ENCODE peak calls at places on chromosomes 4 and X, in four cellular contexts. L is testis, K is mammary epithelial cell, O is ovary. Z is an unnamed sample.

GRCh38 chrX:64192673-64193072 is 12.8 kb downstream of the AMER1 start:
- DNase-seq in K (no peak), O (no peak), L (no peak), Z (no peak)

GRCh38 chrX:68878977-68879376 is 50.2 kb downstream of the EFNB1 start:
- DNase-seq in K (peak; percentile 85), O (no peak), L (no peak), Z (no peak)

GRCh38 chr4:64617813-64618212 is 208.6 kb upstream of the TECRL start:
- DNase-seq in K (peak; percentile 4), L (no peak), O (no peak), Z (no peak)

GRCh38 chrX:115602729-115603389 is 41.9 kb downstream of the PLS3 start:
- DNase-seq in L (no peak), O (no peak), K (no peak), Z (no peak)

GRCh38 chrX:39689374-39690104 is 408.2 kb downstream of the BCOR start:
- DNase-seq in O (no peak), K (no peak), L (no peak), Z (no peak)

GRCh38 chr4:126969360-126969759 is 663.4 kb upstream of the INTU start:
- DNase-seq in L (no peak), O (no peak), K (no peak), Z (no peak)

GRCh38 chrX:24260827-24261550 is 52.9 kb downstream of the SUPT20HL2 start:
- DNase-seq in O (no peak), K (no peak), L (peak; percentile 54), Z (peak; percentile 48)

GRCh38 chr4:180664766-180665368 is 1578.3 kb upstream of the TENM3 start:
- DNase-seq in O (peak; percentile 41), K (peak; percentile 63), L (peak; percentile 94), Z (peak; percentile 20)

GRCh38 chr4:150176559-150176958 is 98.3 kb downstream of the DCLK2 start:
- DNase-seq in L (no peak), O (no peak), K (peak; percentile 66), Z (no peak)

GRCh38 chr4:24003926-24004325 is 114.1 kb upstream of the PPARGC1A start:
- DNase-seq in L (no peak), O (no peak), K (no peak), Z (no peak)

GRCh38 chrX:93637591-93637990 is 35.8 kb downstream of the NAP1L3 start:
- DNase-seq in L (no peak), O (no peak), K (no peak), Z (no peak)
- H3K27ac ChIP-seq in L (no peak overlapping the region), O (no peak overlapping the region), K (no peak overlapping the region), Z (no peak overlapping the region)

GRCh38 chr4:80412322-80412721 is 76.8 kb downstream of the CFAP299 start:
- DNase-seq in O (no peak), K (no peak), L (no peak), Z (no peak)

GRCh38 chr4:80420638-80421037 is 85.1 kb downstream of the CFAP299 start:
- DNase-seq in O (no peak), K (no peak), L (no peak), Z (no peak)

GRCh38 chr4:80413096-80413495 is 77.6 kb downstream of the CFAP299 start:
- DNase-seq in L (no peak), K (no peak), O (no peak), Z (no peak)

GRCh38 chr4:80419946-80420345 is 84.4 kb downstream of the CFAP299 start:
- DNase-seq in K (no peak), O (no peak), L (no peak), Z (no peak)

GRCh38 chr4:80417019-80417418 is 81.5 kb downstream of the CFAP299 start:
- DNase-seq in O (no peak), L (no peak), K (no peak), Z (no peak)
- TF ChIP-seq CTCF in O (no peak), L (no peak), K (no peak), Z (no peak)

GRCh38 chrX:17459008-17459407 is 84.0 kb downstream of the NHS start:
- DNase-seq in K (peak; percentile 50), L (peak; percentile 21), O (peak; percentile 49), Z (peak; percentile 60)

GRCh38 chrX:17465201-17465600 is 90.2 kb downstream of the NHS start:
- DNase-seq in K (no peak), L (no peak), O (no peak), Z (no peak)

GRCh38 chrX:17470136-17470535 is 95.1 kb downstream of the NHS start:
- DNase-seq in K (peak; percentile 63), L (no peak), O (no peak), Z (no peak)

GRCh38 chrX:17459596-17459995 is 84.6 kb downstream of the NHS start:
- DNase-seq in L (no peak), O (no peak), K (peak; percentile 80), Z (no peak)

GRCh38 chrX:17464196-17464595 is 89.2 kb downstream of the NHS start:
- DNase-seq in K (peak; percentile 77), L (no peak), O (no peak), Z (no peak)
- H3K27ac ChIP-seq in K (no peak overlapping the region), L (no peak overlapping the region), O (no peak overlapping the region), Z (no peak overlapping the region)

DNA sequence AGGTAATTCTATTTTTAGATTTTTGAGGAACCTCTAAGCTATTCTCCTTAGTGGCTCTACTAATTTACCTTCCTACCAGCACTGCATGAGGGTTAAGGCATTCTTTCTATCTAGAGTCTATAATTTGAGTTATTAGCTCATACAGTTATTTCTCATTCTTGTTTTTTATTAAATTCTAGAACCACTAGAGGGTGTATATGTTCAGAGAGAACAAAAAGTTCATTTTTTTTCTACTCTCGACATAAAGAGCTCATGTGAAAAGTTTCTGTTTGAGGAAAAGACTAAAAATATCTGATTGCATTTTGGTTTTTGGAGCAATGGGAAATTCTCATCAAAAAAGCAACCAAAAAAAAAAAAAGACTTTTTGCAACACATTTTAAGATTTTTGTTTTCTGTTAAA is 57.0 kb upstream of the LRAT start:
- DNase-seq in K (peak; percentile 9), L (no peak), O (no peak), Z (no peak)
- TF ChIP-seq CTCF in K (peak; percentile 31), L (no peak), O (no peak), Z (no peak)

DNA sequence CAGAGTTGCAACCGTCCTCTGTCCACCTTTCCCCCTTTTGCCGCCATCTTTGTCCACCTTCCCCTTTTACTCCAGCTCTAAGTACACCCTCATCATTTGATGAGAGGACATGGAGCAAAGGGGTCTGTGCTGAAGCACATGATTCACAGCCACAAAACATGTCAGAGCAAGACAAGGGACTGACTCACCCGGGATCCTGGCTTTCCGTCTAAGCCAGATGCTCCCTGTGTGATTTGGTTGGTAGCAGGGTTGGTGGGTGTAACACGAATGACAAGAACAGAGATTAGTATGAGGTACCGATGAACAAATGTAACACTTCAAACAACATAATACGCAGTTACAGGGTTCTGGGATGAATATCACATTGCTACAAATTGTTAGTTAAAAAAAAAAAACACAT is 71.3 kb upstream of the ETNPPL start:
- DNase-seq in L (no peak), K (peak; percentile 88), O (no peak), Z (no peak)
- H3K27ac ChIP-seq in L (no peak overlapping the region), K (no peak overlapping the region), O (no peak overlapping the region), Z (no peak overlapping the region)

GRCh38 chrX:30635630-30636029 is 17.6 kb upstream of the GK start:
- DNase-seq in L (no peak), O (no peak), K (no peak), Z (no peak)
- TF ChIP-seq CTCF in L (no peak), O (no peak), K (peak; percentile 26), Z (no peak)

DNA sequence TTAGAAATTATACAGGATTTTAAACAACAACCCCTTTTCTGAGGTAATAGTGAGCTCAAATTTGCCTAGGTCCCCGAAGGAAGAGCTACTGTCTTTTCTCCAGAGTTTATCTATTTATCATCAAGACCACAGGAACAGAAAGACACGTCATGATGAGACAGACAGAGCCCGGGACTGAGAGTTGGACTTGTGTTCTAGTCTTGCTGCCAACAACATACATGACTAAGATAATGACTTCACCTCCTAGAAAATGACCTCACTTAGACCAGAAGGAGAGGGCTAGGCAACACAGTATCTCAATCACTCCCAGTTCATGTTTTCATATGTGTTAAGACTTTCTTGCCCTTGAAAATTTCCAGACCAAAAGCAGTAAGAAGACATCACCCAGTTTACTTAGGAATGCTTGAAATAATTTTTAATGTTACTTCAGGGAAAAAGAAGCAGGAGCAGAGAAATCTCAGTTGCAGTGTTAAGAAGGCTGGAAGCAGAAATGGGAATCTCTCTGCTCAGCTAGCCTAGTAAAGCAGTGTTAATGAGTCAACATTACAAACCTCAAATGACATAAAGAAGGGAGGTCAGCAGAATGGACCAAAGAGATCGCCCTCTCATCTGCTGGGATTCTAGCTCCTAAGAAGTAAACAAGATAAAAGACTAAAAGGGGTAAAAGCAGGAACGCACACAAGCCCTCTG is 24.9 kb downstream of the PDGFC start:
- DNase-seq in O (no peak), K (peak; percentile 98), L (no peak), Z (peak; percentile 78)
- H3K27ac ChIP-seq in O (no peak overlapping the region), K (peak overlapping the region; percentile 98), L (peak overlapping the region; percentile 70), Z (peak overlapping the region; percentile 90)